ENCODE peak calls at places on chromosomes 3 and 15, in six cellular contexts. M, G, C, Z, W and X are unnamed samples.
A peak's percentile ranks its signal among the peaks of the same experiment; 100 is the strongest.

GRCh38 chr15:45347033-45347432 is 31.3 kb downstream of the GATM start:
- DNase-seq in W (peak; percentile 67), M (no peak), G (no peak), C (no peak), Z (no peak), X (no peak)

GRCh38 chr15:65916664-65917406 is 47.5 kb downstream of the RAB11A start:
- DNase-seq in G (no peak), M (peak; percentile 70), W (no peak), Z (no peak), C (peak; percentile 84), X (peak; percentile 72)

GRCh38 chr3:140736863-140737460 is 59.1 kb downstream of the TRIM42 start:
- DNase-seq in Z (no peak), C (no peak), G (peak; percentile 5), M (no peak), W (no peak), X (no peak)

GRCh38 chr3:11601446-11602241 is 42.1 kb downstream of the VGLL4 start:
- DNase-seq in G (no peak), W (no peak), C (peak; percentile 47), M (no peak), Z (no peak), X (peak; percentile 86)

GRCh38 chr3:122230174-122230573 is 46.7 kb downstream of the CASR start:
- DNase-seq in M (no peak), C (no peak), G (no peak), W (no peak), Z (no peak), X (no peak)

GRCh38 chr3:112813723-112814171 is 32.9 kb downstream of the CD200R1L start:
- DNase-seq in C (peak; percentile 69), Z (no peak), G (peak; percentile 6), M (no peak), W (no peak), X (peak; percentile 67)

GRCh38 chr3:54837964-54838363 is 89.9 kb downstream of the LRTM1 start:
- DNase-seq in W (no peak), Z (no peak), G (no peak), M (no peak), C (no peak), X (no peak)

GRCh38 chr15:36644156-36644896 is 64.9 kb downstream of the CDIN1 start:
- DNase-seq in G (no peak), M (no peak), W (no peak), Z (no peak), C (no peak), X (no peak)

GRCh38 chr3:4824948-4825325 is 154.3 kb upstream of the BHLHE40 start:
- DNase-seq in W (peak; percentile 83), M (no peak), C (no peak), G (peak; percentile 83), Z (no peak), X (no peak)

GRCh38 chr3:105430460-105430859 is 63.8 kb downstream of the ALCAM start:
- DNase-seq in G (no peak), Z (no peak), C (no peak), M (no peak), W (no peak), X (no peak)

GRCh38 chr15:74208901-74209559 is 6.4 kb upstream of the STRA6 start:
- DNase-seq in W (peak; percentile 67), M (no peak), G (no peak), C (no peak), Z (no peak), X (no peak)

GRCh38 chr15:29835301-29835700 is 13.0 kb upstream of the TJP1 start:
- DNase-seq in C (no peak), M (no peak), W (no peak), G (no peak), Z (no peak), X (no peak)

DNA sequence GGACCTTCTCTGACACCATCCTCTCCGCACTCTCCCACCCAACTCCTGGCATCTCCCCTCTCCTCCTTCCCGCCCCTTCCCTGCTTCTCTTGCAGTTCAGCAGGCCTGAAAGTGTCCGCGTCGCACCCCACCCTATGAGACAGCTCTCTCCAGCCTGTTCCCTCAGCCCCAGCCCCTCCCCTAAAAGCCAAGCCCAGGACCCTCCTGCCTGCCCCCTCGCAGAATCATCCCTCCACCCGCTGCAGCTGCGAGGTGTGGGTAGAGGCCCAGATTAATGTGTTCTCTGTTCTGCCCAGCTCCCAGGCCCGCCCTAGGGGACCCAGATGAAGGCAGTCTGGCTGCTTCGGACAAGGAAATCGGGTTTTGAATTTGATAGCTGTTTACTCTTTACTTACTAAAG is 410 bp downstream of the PRR23E start:
- DNase-seq in C (no peak), G (no peak), M (no peak), Z (peak; percentile 47), W (no peak), X (no peak)
- H3K4me3 ChIP-seq in C (no peak overlapping the region), G (no peak overlapping the region), M (no peak overlapping the region), Z (no peak overlapping the region), W (no peak overlapping the region), X (no peak overlapping the region)

DNA sequence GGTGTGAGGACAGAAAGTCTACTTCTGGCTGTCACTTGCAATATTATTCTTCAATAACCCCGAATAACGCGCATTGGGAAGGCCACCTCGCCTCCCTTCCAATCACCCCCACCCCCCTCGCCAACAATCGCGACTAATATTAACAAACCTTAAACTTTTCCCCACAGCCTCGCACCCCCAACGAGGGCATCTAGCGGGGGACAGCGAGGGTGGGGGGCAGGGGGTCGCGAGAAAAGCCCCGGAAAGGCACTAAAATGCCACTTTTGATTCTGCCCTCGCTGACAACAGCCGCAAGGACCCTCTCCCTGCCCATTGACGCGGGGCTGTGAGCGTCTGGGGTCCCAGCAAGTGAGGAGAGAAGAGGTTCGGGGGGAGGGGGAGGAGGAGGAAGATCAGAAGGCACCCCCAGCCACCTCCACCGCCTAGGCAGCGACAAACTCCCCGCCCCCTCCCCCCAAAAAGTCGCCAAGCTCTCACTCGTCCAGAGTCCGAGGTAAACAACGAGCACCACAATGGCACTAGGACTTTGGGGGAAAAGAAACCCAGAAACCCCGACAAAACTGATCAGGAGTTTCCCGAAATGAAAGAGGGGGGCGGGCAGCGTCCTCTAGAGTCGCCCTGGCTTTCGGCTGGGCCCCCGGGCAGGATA is 802 bp downstream of the SATB1 start:
- DNase-seq in W (no peak), M (no peak), C (no peak), G (peak; percentile 25), Z (no peak), X (no peak)
- H3K27me3 ChIP-seq in W (no peaks in the 10 kb centered on the region), M (peaks cover 94% of the 10 kb centered on the region), C (peaks cover 7% of the 10 kb centered on the region), G (no peaks in the 10 kb centered on the region), Z (no peaks in the 10 kb centered on the region), X (peaks cover 2% of the 10 kb centered on the region)

GRCh38 chr3:168021737-168022450 is 73.8 kb downstream of the GOLIM4 start:
- DNase-seq in M (no peak), C (no peak), Z (no peak), W (no peak), G (no peak), X (no peak)
- H3K36me3 ChIP-seq in M (peaks cover 24% of the 10 kb centered on the region), C (peaks cover 7% of the 10 kb centered on the region), Z (peaks cover 66% of the 10 kb centered on the region), W (no peaks in the 10 kb centered on the region), G (peaks cover 38% of the 10 kb centered on the region), X (peaks cover 8% of the 10 kb centered on the region)

GRCh38 chr15:68875377-68876116 is 54.8 kb upstream of the SPESP1 start:
- DNase-seq in G (peak; percentile 92), C (peak; percentile 33), W (peak; percentile 70), M (peak; percentile 88), Z (peak; percentile 95), X (peak; percentile 36)
- H3K4me3 ChIP-seq in G (no peak overlapping the region), C (no peak overlapping the region), W (no peak overlapping the region), M (no peak overlapping the region), Z (peak overlapping the region; percentile 37), X (no peak overlapping the region)

DNA sequence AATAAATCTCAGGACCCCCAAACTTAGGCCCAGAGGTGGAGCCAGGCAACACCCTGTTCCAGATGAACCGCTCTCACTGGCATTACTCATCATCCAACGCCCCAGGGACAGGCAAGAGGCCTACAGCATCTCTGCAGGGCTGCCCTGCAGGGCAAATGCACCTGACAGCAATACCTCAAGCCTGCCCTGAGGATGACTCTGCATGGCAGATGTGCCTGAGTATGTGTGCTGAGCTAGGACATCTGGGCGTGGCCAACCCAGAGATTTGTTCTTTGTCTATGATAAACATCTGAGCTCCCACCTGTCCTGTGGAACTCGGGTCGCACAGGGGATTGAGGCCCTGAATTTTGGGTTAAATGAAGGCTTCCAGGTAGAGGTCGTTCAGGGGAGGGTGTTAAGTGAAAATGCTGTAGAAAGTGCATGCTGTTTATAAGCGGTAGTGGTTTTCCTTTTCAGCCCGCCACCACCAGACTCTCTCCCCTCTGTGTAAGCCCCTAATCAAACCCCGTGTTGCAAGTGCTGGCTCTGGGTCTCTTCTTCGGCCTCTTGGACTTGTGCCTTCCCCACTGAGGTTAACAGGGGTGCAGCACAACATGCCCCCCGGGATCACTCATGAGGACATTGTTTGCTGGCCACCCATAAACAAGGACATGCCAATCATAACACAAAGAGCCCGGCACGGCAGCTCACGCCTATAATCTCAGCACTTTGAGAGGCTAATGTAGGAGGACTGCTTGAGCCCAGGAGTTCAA is 92.3 kb downstream of the ATP10A start:
- DNase-seq in M (no peak), Z (no peak), W (no peak), C (no peak), G (no peak), X (no peak)
- H3K27me3 ChIP-seq in M (no peaks in the 10 kb centered on the region), Z (no peaks in the 10 kb centered on the region), W (peaks cover 41% of the 10 kb centered on the region), C (no peaks in the 10 kb centered on the region), G (no peaks in the 10 kb centered on the region), X (no peaks in the 10 kb centered on the region)